ENCODE peak calls at places on chromosome 1, in five cellular contexts. U is A549, T is GM12878, F is HepG2, L is IMR-90. Q is an unnamed sample.

GRCh38 chr1:24020032-24020431 is 39.9 kb upstream of the SRSF10 start:
- DNase-seq in U (no peak), T (no peak), F (no peak), L (peak; percentile 70), Q (no peak)

GRCh38 chr1:9473032-9473792 is 66.1 kb upstream of the SLC25A33 start:
- DNase-seq in U (peak; percentile 79), T (no peak), F (no peak), L (peak; percentile 95), Q (peak; percentile 59)

GRCh38 chr1:220113136-220113695 is 19.3 kb downstream of the IARS2 start:
- DNase-seq in U (peak; percentile 49), T (no peak), F (peak; percentile 30), L (peak; percentile 20), Q (peak; percentile 59)

GRCh38 chr1:8182034-8182761 is 135.7 kb upstream of the SLC45A1 start:
- DNase-seq in U (peak; percentile 97), T (peak; percentile 87), F (peak; percentile 85), L (peak; percentile 50), Q (no peak)

GRCh38 chr1:187621961-187622360 is 793.2 kb downstream of the PLA2G4A start:
- DNase-seq in U (no peak), T (peak; percentile 21), F (no peak), L (peak; percentile 37), Q (no peak)

GRCh38 chr1:171984850-171985485 is 143.7 kb downstream of the DNM3 start:
- DNase-seq in U (peak; percentile 32), T (no peak), F (peak; percentile 40), L (peak; percentile 49), Q (peak; percentile 34)

GRCh38 chr1:217373761-217374701 is 256.9 kb downstream of the GPATCH2 start:
- DNase-seq in U (no peak), T (no peak), F (no peak), L (no peak), Q (no peak)

GRCh38 chr1:37673920-37674319 is 18.4 kb upstream of the CDCA8 start:
- DNase-seq in U (no peak), T (no peak), F (no peak), L (no peak), Q (peak; percentile 39)

GRCh38 chr1:11707621-11708276 is 16.2 kb downstream of the DRAXIN start:
- DNase-seq in U (no peak), T (no peak), F (peak; percentile 69), L (no peak), Q (peak; percentile 88)

GRCh38 chr1:41486892-41487728 is 2.6 kb upstream of the EDN2 start:
- DNase-seq in U (no peak), T (peak; percentile 48), F (no peak), L (peak; percentile 59), Q (no peak)

GRCh38 chr1:227792216-227793078 is 23.0 kb upstream of the PRSS38 start:
- DNase-seq in U (no peak), T (no peak), F (no peak), L (no peak), Q (peak; percentile 27)

GRCh38 chr1:116359060-116359830 is 13.8 kb upstream of the ATP1A1 start:
- DNase-seq in U (no peak), T (no peak), F (no peak), L (no peak), Q (no peak)

GRCh38 chr1:43796111-43796581 is 88.8 kb downstream of the ST3GAL3 start:
- DNase-seq in U (no peak), T (no peak), F (no peak), L (peak; percentile 77), Q (no peak)

GRCh38 chr1:77762072-77762476 is 2.4 kb upstream of the USP33 start:
- DNase-seq in U (peak; percentile 68), T (no peak), F (peak; percentile 33), L (peak; percentile 81), Q (peak; percentile 24)

GRCh38 chr1:115697619-115698018 is 55.8 kb downstream of the VANGL1 start:
- DNase-seq in U (no peak), T (no peak), F (no peak), L (no peak), Q (no peak)

GRCh38 chr1:35097224-35097623 is 18.0 kb downstream of the ZMYM1 start:
- DNase-seq in U (no peak), T (no peak), F (no peak), L (no peak), Q (no peak)

GRCh38 chr1:50103615-50104081 is 5.1 kb upstream of the ELAVL4 start:
- DNase-seq in U (no peak), T (no peak), F (no peak), L (no peak), Q (no peak)

GRCh38 chr1:163668472-163668871 is 346.7 kb downstream of the NUF2 start:
- DNase-seq in U (no peak), T (no peak), F (no peak), L (no peak), Q (no peak)

GRCh38 chr1:91123319-91123718 is 101.5 kb upstream of the ZNF644 start:
- DNase-seq in U (no peak), T (no peak), F (no peak), L (no peak), Q (no peak)

GRCh38 chr1:25182629-25183028 is 49.7 kb downstream of the SYF2 start:
- DNase-seq in U (no peak), T (no peak), F (no peak), L (peak; percentile 79), Q (no peak)

GRCh38 chr1:31397360-31398095 is 15.5 kb upstream of the SERINC2 start:
- DNase-seq in U (no peak), T (no peak), F (no peak), L (peak; percentile 38), Q (no peak)

GRCh38 chr1:33327587-33328325 is 6.9 kb upstream of the A3GALT2 start:
- DNase-seq in U (no peak), T (no peak), F (no peak), L (peak; percentile 99), Q (no peak)

GRCh38 chr1:230815277-230815676 is 53.0 kb downstream of the C1orf198 start:
- DNase-seq in U (no peak), T (no peak), F (no peak), L (no peak), Q (no peak)

GRCh38 chr1:77378723-77379533 is 97.1 kb downstream of the AK5 start:
- DNase-seq in U (no peak), T (no peak), F (no peak), L (peak; percentile 74), Q (no peak)

GRCh38 chr1:2386636-2387611 is 4.4 kb downstream of the MORN1 start:
- DNase-seq in U (no peak), T (no peak), F (no peak), L (no peak), Q (no peak)

GRCh38 chr1:62725255-62725654 is 37.1 kb upstream of the DOCK7 start:
- DNase-seq in U (no peak), T (peak; percentile 19), F (no peak), L (peak; percentile 94), Q (no peak)

DNA sequence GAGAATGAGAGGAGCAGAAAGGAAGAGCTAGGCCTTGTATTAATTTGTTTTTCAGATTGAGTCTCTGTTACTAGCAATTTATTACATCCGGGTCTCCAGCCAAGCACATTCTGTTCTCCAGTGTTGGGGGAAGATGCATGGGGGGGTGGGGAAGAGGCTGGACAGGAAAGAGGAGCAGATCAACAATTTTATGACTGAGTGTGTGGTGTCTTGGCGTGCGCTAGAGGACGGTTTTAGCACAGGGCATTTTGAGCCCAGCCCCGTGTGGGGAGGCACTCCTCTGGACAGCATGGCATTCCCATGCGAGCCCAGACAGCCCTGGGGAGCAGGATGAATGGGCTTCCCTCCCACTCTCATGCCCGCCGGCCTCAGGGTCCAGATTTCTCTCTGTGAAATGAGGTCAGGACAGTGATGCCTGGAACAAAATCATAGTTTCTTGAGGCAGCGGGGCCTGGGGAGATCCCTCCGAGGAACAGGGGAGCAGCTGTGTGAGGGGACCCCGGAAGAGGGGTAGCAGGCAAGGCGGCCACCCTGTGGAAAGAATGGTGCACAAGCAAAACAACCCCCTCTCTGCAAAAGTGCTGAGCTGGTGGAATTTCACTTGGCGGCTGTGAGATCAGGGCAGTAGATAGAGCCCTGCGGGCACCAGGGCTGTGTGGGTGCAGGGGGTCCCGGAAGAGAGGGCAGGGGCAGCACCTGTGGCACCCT is 16.3 kb downstream of the SOX13 start:
- DNase-seq in U (no peak), T (no peak), F (no peak), L (no peak), Q (no peak)
- TF ChIP-seq POLR2A in U (no peak), T (no peak), F (no peak), L (no peak), Q (no peak)

GRCh38 chr1:246182149-246182851 is 324.8 kb downstream of the SMYD3 start:
- DNase-seq in U (no peak), T (no peak), F (no peak), L (no peak), Q (peak; percentile 69)

GRCh38 chr1:246184503-246184902 is 322.6 kb downstream of the SMYD3 start:
- DNase-seq in U (no peak), T (no peak), F (no peak), L (no peak), Q (no peak)

GRCh38 chr1:246176126-246177024 is 330.7 kb downstream of the SMYD3 start:
- DNase-seq in U (no peak), T (no peak), F (peak; percentile 92), L (peak; percentile 29), Q (no peak)

GRCh38 chr1:246181244-246181643 is 325.8 kb downstream of the SMYD3 start:
- DNase-seq in U (no peak), T (no peak), F (no peak), L (peak; percentile 23), Q (no peak)

GRCh38 chr1:246178902-246179301 is 328.2 kb downstream of the SMYD3 start:
- DNase-seq in U (no peak), T (no peak), F (peak; percentile 38), L (no peak), Q (no peak)
- TF ChIP-seq SMC3 in U (no peak), T (no peak), F (no peak), L (no peak), Q (no peak)

GRCh38 chr1:182614796-182615451 is 10.7 kb upstream of the RGS16 start:
- DNase-seq in U (peak; percentile 42), T (no peak), F (no peak), L (peak; percentile 79), Q (peak; percentile 38)
- TF ChIP-seq POLR2A in U (no peak), T (peak; percentile 84), F (no peak), L (no peak), Q (no peak)

GRCh38 chr1:167668108-167668507 is 38.1 kb downstream of the RCSD1 start:
- DNase-seq in U (no peak), T (peak; percentile 70), F (no peak), L (no peak), Q (no peak)

GRCh38 chr1:167669209-167670139 is 39.4 kb downstream of the RCSD1 start:
- DNase-seq in U (no peak), T (peak; percentile 66), F (no peak), L (no peak), Q (no peak)

GRCh38 chr1:167667536-167667935 is 37.5 kb downstream of the RCSD1 start:
- DNase-seq in U (no peak), T (no peak), F (no peak), L (no peak), Q (no peak)

GRCh38 chr1:167665469-167665868 is 35.4 kb downstream of the RCSD1 start:
- DNase-seq in U (no peak), T (no peak), F (no peak), L (no peak), Q (no peak)

DNA sequence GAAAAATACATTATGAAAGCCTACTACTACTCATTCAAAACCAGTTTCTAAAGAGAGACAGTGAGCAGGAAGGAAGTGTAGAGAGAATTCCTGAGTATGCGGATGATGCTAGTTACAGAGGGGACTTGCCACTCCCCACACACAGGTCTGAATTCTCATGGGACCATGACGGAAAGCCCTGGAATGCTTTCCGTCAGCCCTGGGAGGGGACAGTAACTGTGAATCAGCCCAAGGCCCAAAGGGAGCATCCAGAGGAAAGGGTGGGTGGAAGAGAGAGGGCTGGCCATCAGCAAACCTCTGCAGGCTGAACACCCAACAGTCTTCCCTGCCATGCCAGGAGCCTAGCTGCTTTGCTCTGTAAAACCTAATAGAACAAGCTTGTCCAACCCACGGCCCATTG is 36.4 kb downstream of the RCSD1 start:
- DNase-seq in U (no peak), T (no peak), F (no peak), L (peak; percentile 45), Q (no peak)
- TF ChIP-seq SMC3 in U (no peak), T (no peak), F (no peak), L (no peak), Q (no peak)